ENCODE peak calls at places on chromosomes 4 and X, in seven cellular contexts. One of them, this sample, is unnamed.

GRCh38 chr4:127771535-127772275 is 10.4 kb upstream of the HSPA4L start:
- DNase-seq in mesothelial cell of epicardium: no peak
- DNase-seq in fibroblast of mammary gland: no peak
- DNase-seq in PC-3: no peak
- DNase-seq in body of pancreas: no peak
- DNase-seq in fibroblast of lung: no peak
- DNase-seq in GM10248: no peak
- DNase-seq in this sample: no peak

GRCh38 chrX:85243761-85244410 is at the start of the genes SATL1 and ZNF711:
- DNase-seq in mesothelial cell of epicardium: peak; percentile 81
- DNase-seq in body of pancreas: peak; percentile 73
- DNase-seq in PC-3: no peak
- DNase-seq in GM10248: peak; percentile 31
- DNase-seq in fibroblast of lung: peak; percentile 73
- DNase-seq in fibroblast of mammary gland: peak; percentile 18
- DNase-seq in this sample: peak; percentile 50

GRCh38 chrX:119539872-119540271 is 25.3 kb downstream of the STEEP1 start:
- DNase-seq in PC-3: no peak
- DNase-seq in fibroblast of lung: no peak
- DNase-seq in body of pancreas: no peak
- DNase-seq in fibroblast of mammary gland: no peak
- DNase-seq in mesothelial cell of epicardium: no peak
- DNase-seq in GM10248: no peak
- DNase-seq in this sample: no peak

GRCh38 chr4:98996056-98996941 is 778 bp downstream of the METAP1 start:
- DNase-seq in PC-3: peak; percentile 37
- DNase-seq in fibroblast of mammary gland: peak; percentile 28
- DNase-seq in GM10248: peak; percentile 12
- DNase-seq in body of pancreas: peak; percentile 24
- DNase-seq in fibroblast of lung: peak; percentile 20
- DNase-seq in mesothelial cell of epicardium: no peak
- DNase-seq in this sample: no peak

GRCh38 chrX:24526616-24527015 is 61.5 kb downstream of the PDK3 start:
- DNase-seq in body of pancreas: no peak
- DNase-seq in fibroblast of mammary gland: no peak
- DNase-seq in GM10248: no peak
- DNase-seq in mesothelial cell of epicardium: no peak
- DNase-seq in fibroblast of lung: no peak
- DNase-seq in PC-3: no peak
- DNase-seq in this sample: no peak

GRCh38 chrX:153672531-153673397 is 849 bp downstream of the PNCK start:
- DNase-seq in fibroblast of mammary gland: no peak
- DNase-seq in PC-3: no peak
- DNase-seq in mesothelial cell of epicardium: peak; percentile 39
- DNase-seq in fibroblast of lung: no peak
- DNase-seq in GM10248: no peak
- DNase-seq in body of pancreas: no peak
- DNase-seq in this sample: no peak

GRCh38 chrX:148784137-148784536 is 283.7 kb downstream of the AFF2 start:
- DNase-seq in fibroblast of lung: no peak
- DNase-seq in GM10248: no peak
- DNase-seq in body of pancreas: no peak
- DNase-seq in mesothelial cell of epicardium: no peak
- DNase-seq in PC-3: no peak
- DNase-seq in fibroblast of mammary gland: no peak
- DNase-seq in this sample: no peak

GRCh38 chrX:7746861-7747260 is 96.1 kb upstream of the VCX start:
- DNase-seq in fibroblast of mammary gland: peak; percentile 71
- DNase-seq in fibroblast of lung: peak; percentile 5
- DNase-seq in body of pancreas: no peak
- DNase-seq in PC-3: no peak
- DNase-seq in GM10248: no peak
- DNase-seq in mesothelial cell of epicardium: no peak
- DNase-seq in this sample: no peak

GRCh38 chr4:40547446-40548132 is 82.1 kb downstream of the RBM47 start:
- DNase-seq in GM10248: no peak
- DNase-seq in fibroblast of lung: peak; percentile 47
- DNase-seq in body of pancreas: no peak
- DNase-seq in mesothelial cell of epicardium: no peak
- DNase-seq in PC-3: peak; percentile 27
- DNase-seq in fibroblast of mammary gland: peak; percentile 57
- DNase-seq in this sample: no peak

GRCh38 chr4:18630218-18631110 is 608.9 kb upstream of the LCORL start:
- DNase-seq in body of pancreas: no peak
- DNase-seq in fibroblast of lung: no peak
- DNase-seq in fibroblast of mammary gland: no peak
- DNase-seq in PC-3: no peak
- DNase-seq in mesothelial cell of epicardium: no peak
- DNase-seq in GM10248: no peak
- DNase-seq in this sample: no peak

GRCh38 chr4:72486991-72487390 is 82.0 kb downstream of the ADAMTS3 start:
- DNase-seq in PC-3: peak; percentile 90
- DNase-seq in body of pancreas: no peak
- DNase-seq in mesothelial cell of epicardium: no peak
- DNase-seq in fibroblast of lung: no peak
- DNase-seq in GM10248: no peak
- DNase-seq in fibroblast of mammary gland: no peak
- DNase-seq in this sample: no peak

GRCh38 chr4:40065010-40065409 is 8.4 kb downstream of the N4BP2 start:
- DNase-seq in GM10248: no peak
- DNase-seq in fibroblast of lung: no peak
- DNase-seq in fibroblast of mammary gland: no peak
- DNase-seq in body of pancreas: no peak
- DNase-seq in PC-3: no peak
- DNase-seq in mesothelial cell of epicardium: no peak
- DNase-seq in this sample: no peak

GRCh38 chr4:159722052-159722451 is 619.2 kb downstream of the RAPGEF2 start:
- DNase-seq in PC-3: no peak
- DNase-seq in body of pancreas: no peak
- DNase-seq in mesothelial cell of epicardium: no peak
- DNase-seq in GM10248: no peak
- DNase-seq in fibroblast of lung: no peak
- DNase-seq in fibroblast of mammary gland: no peak
- DNase-seq in this sample: no peak

GRCh38 chr4:76012388-76012801 is 5.1 kb upstream of the CXCL9 start:
- DNase-seq in GM10248: no peak
- DNase-seq in fibroblast of lung: peak; percentile 27
- DNase-seq in PC-3: no peak
- DNase-seq in body of pancreas: no peak
- DNase-seq in fibroblast of mammary gland: peak; percentile 29
- DNase-seq in mesothelial cell of epicardium: no peak
- DNase-seq in this sample: no peak

GRCh38 chr4:114287079-114287696 is 307.7 kb upstream of the ARSJ start:
- DNase-seq in body of pancreas: peak; percentile 37
- DNase-seq in PC-3: no peak
- DNase-seq in fibroblast of mammary gland: no peak
- DNase-seq in fibroblast of lung: no peak
- DNase-seq in mesothelial cell of epicardium: no peak
- DNase-seq in GM10248: no peak
- DNase-seq in this sample: no peak

GRCh38 chr4:74114234-74114633 is 15.2 kb upstream of the CXCL2 start:
- DNase-seq in body of pancreas: no peak
- DNase-seq in fibroblast of mammary gland: peak; percentile 85
- DNase-seq in mesothelial cell of epicardium: no peak
- DNase-seq in GM10248: no peak
- DNase-seq in PC-3: peak; percentile 96
- DNase-seq in fibroblast of lung: peak; percentile 87
- DNase-seq in this sample: no peak

GRCh38 chr4:38157592-38157991 is 197.4 kb downstream of the PTTG2 start:
- DNase-seq in PC-3: no peak
- DNase-seq in body of pancreas: peak; percentile 48
- DNase-seq in fibroblast of lung: no peak
- DNase-seq in fibroblast of mammary gland: no peak
- DNase-seq in mesothelial cell of epicardium: no peak
- DNase-seq in GM10248: no peak
- DNase-seq in this sample: no peak

GRCh38 chr4:76989391-76990061 is 40.0 kb downstream of the SEPTIN11 start:
- DNase-seq in mesothelial cell of epicardium: no peak
- DNase-seq in fibroblast of lung: no peak
- DNase-seq in GM10248: no peak
- DNase-seq in fibroblast of mammary gland: no peak
- DNase-seq in PC-3: no peak
- DNase-seq in body of pancreas: no peak
- DNase-seq in this sample: peak; percentile 64

GRCh38 chrX:75655627-75656026 is 129.4 kb downstream of the MAGEE2 start:
- DNase-seq in body of pancreas: no peak
- DNase-seq in fibroblast of lung: no peak
- DNase-seq in mesothelial cell of epicardium: no peak
- DNase-seq in PC-3: no peak
- DNase-seq in GM10248: no peak
- DNase-seq in fibroblast of mammary gland: no peak
- DNase-seq in this sample: no peak

GRCh38 chr4:6594341-6594740 is 19.4 kb downstream of the MAN2B2 start:
- DNase-seq in GM10248: no peak
- DNase-seq in fibroblast of lung: no peak
- DNase-seq in body of pancreas: no peak
- DNase-seq in PC-3: no peak
- DNase-seq in fibroblast of mammary gland: no peak
- DNase-seq in mesothelial cell of epicardium: no peak
- DNase-seq in this sample: no peak

GRCh38 chr4:52015366-52015765 is 4.8 kb downstream of the LRRC66 start:
- DNase-seq in fibroblast of lung: peak; percentile 5
- DNase-seq in body of pancreas: no peak
- DNase-seq in PC-3: peak; percentile 46
- DNase-seq in mesothelial cell of epicardium: no peak
- DNase-seq in fibroblast of mammary gland: no peak
- DNase-seq in GM10248: no peak
- DNase-seq in this sample: no peak

GRCh38 chrX:39484669-39485068 is 613.1 kb downstream of the BCOR start:
- DNase-seq in mesothelial cell of epicardium: no peak
- DNase-seq in fibroblast of lung: no peak
- DNase-seq in body of pancreas: no peak
- DNase-seq in fibroblast of mammary gland: no peak
- DNase-seq in GM10248: no peak
- DNase-seq in PC-3: no peak
- DNase-seq in this sample: no peak

GRCh38 chr4:167713756-167714155 is 378.6 kb upstream of the ANXA10 start:
- DNase-seq in body of pancreas: no peak
- DNase-seq in fibroblast of lung: peak; percentile 59
- DNase-seq in fibroblast of mammary gland: no peak
- DNase-seq in PC-3: peak; percentile 47
- DNase-seq in GM10248: no peak
- DNase-seq in mesothelial cell of epicardium: no peak
- DNase-seq in this sample: no peak

GRCh38 chrX:53116101-53116500 is 22.2 kb downstream of the KANTR start:
- DNase-seq in GM10248: no peak
- DNase-seq in fibroblast of mammary gland: peak; percentile 88
- DNase-seq in fibroblast of lung: peak; percentile 80
- DNase-seq in mesothelial cell of epicardium: no peak
- DNase-seq in PC-3: no peak
- DNase-seq in body of pancreas: no peak
- DNase-seq in this sample: no peak

GRCh38 chrX:53125506-53125905 is 31.6 kb downstream of the KANTR start:
- DNase-seq in body of pancreas: no peak
- DNase-seq in fibroblast of lung: no peak
- DNase-seq in mesothelial cell of epicardium: no peak
- DNase-seq in GM10248: no peak
- DNase-seq in PC-3: no peak
- DNase-seq in fibroblast of mammary gland: peak; percentile 15
- DNase-seq in this sample: no peak

GRCh38 chrX:53126377-53126776 is 32.4 kb downstream of the KANTR start:
- DNase-seq in fibroblast of lung: no peak
- DNase-seq in GM10248: no peak
- DNase-seq in body of pancreas: no peak
- DNase-seq in mesothelial cell of epicardium: no peak
- DNase-seq in fibroblast of mammary gland: no peak
- DNase-seq in PC-3: no peak
- DNase-seq in this sample: no peak

GRCh38 chrX:53122013-53122412 is 28.1 kb downstream of the KANTR start:
- DNase-seq in PC-3: no peak
- DNase-seq in fibroblast of mammary gland: no peak
- DNase-seq in GM10248: no peak
- DNase-seq in fibroblast of lung: no peak
- DNase-seq in mesothelial cell of epicardium: no peak
- DNase-seq in body of pancreas: no peak
- DNase-seq in this sample: no peak
- TF ChIP-seq CTCF in PC-3: no peak
- TF ChIP-seq CTCF in fibroblast of mammary gland: no peak
- TF ChIP-seq CTCF in GM10248: no peak
- TF ChIP-seq CTCF in fibroblast of lung: no peak
- TF ChIP-seq CTCF in mesothelial cell of epicardium: no peak
- TF ChIP-seq CTCF in body of pancreas: no peak
- TF ChIP-seq CTCF in this sample: no peak

GRCh38 chr4:90293320-90293719 is 166.1 kb downstream of the CCSER1 start:
- DNase-seq in fibroblast of lung: peak; percentile 2
- DNase-seq in mesothelial cell of epicardium: no peak
- DNase-seq in PC-3: peak; percentile 32
- DNase-seq in body of pancreas: no peak
- DNase-seq in GM10248: no peak
- DNase-seq in fibroblast of mammary gland: peak; percentile 32
- DNase-seq in this sample: no peak
- TF ChIP-seq CTCF in fibroblast of lung: peak; percentile 40
- TF ChIP-seq CTCF in mesothelial cell of epicardium: peak; percentile 83
- TF ChIP-seq CTCF in PC-3: peak; percentile 21
- TF ChIP-seq CTCF in body of pancreas: peak; percentile 46
- TF ChIP-seq CTCF in GM10248: peak; percentile 35
- TF ChIP-seq CTCF in fibroblast of mammary gland: peak; percentile 47
- TF ChIP-seq CTCF in this sample: no peak

GRCh38 chrX:50988649-50989048 is 78.1 kb downstream of the BMP15 start:
- DNase-seq in body of pancreas: peak; percentile 54
- DNase-seq in mesothelial cell of epicardium: no peak
- DNase-seq in fibroblast of lung: peak; percentile 10
- DNase-seq in GM10248: peak; percentile 9
- DNase-seq in fibroblast of mammary gland: peak; percentile 47
- DNase-seq in PC-3: peak; percentile 34
- DNase-seq in this sample: no peak
- TF ChIP-seq CTCF in body of pancreas: peak; percentile 61
- TF ChIP-seq CTCF in mesothelial cell of epicardium: peak; percentile 31
- TF ChIP-seq CTCF in fibroblast of lung: peak; percentile 55
- TF ChIP-seq CTCF in GM10248: peak; percentile 54
- TF ChIP-seq CTCF in fibroblast of mammary gland: peak; percentile 58
- TF ChIP-seq CTCF in PC-3: peak; percentile 67
- TF ChIP-seq CTCF in this sample: no peak

DNA sequence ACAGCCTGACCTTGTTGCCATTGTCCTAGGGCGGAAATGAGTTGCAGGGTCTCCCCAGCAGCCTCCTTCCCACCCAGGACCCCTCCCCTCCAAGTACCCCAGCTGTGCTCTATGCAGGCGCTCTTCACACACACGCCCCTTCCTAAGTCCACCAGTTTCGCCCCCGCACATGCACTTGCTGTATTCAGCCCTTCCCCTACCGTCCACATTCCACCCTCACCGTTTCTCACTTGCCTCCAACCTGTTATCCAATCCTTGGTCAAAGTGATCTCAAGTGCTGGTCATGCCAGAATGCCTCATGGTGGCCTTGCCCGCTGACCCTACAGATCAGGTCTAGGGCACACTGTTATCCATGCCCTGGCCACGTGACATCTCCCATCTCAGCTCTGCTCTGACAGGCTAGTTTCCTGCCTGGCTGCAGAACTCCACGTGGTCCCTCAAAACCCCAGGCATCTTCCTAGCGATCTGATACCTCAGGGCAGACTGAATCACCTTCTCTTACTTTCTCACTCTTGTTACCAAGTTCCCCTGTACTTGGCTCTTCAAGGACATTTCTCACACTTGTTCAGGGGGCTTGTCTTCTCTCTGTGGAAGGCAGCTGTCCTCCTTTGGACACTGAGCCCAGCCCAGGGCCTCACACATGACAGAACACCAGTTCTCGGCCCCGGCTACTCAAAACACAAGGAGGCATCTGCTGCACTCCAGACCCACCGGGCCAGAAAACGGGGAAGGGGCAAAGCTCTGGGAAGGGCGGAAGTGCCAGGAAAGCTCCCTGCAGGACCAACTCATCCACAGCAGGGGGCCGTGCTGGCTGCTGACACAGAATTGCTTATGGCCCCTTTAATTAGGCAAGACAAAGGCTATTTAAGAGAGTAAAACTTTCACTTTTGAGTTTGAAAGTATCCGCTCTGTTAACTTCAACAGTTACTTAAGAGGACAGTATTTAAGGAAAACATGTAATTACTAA is 39.9 kb downstream of the NSG1 start:
- DNase-seq in fibroblast of lung: peak; percentile 42
- DNase-seq in fibroblast of mammary gland: no peak
- DNase-seq in mesothelial cell of epicardium: no peak
- DNase-seq in PC-3: no peak
- DNase-seq in body of pancreas: no peak
- DNase-seq in GM10248: no peak
- DNase-seq in this sample: no peak
- TF ChIP-seq CTCF in fibroblast of lung: peak; percentile 12
- TF ChIP-seq CTCF in fibroblast of mammary gland: no peak
- TF ChIP-seq CTCF in mesothelial cell of epicardium: no peak
- TF ChIP-seq CTCF in PC-3: no peak
- TF ChIP-seq CTCF in body of pancreas: no peak
- TF ChIP-seq CTCF in GM10248: no peak
- TF ChIP-seq CTCF in this sample: no peak